ENCODE peak calls at places on chromosomes 2 and 18, in seven cellular contexts. G is cardiac muscle cell; K is psoas muscle; H is endothelial cell; A is HFFc6; Q is uterus; N is CD4-positive, alpha-beta T cell. X is an unnamed sample.

GRCh38 chr18:49608892-49609291 is 47.0 kb downstream of the LIPG start:
- DNase-seq in G (no peak), K (no peak), H (no peak), A (no peak), Q (no peak), N (no peak), X (no peak)

GRCh38 chr2:126886201-126886905 is 12.3 kb upstream of the TEX51 start:
- DNase-seq in G (peak), K (peak), H (peak), A (peak), Q (peak), N (no peak), X (peak)

GRCh38 chr2:105521176-105521575 is 122.3 kb upstream of the FHL2 start:
- DNase-seq in G (peak), K (no peak), H (no peak), A (no peak), Q (no peak), N (no peak), X (no peak)

GRCh38 chr2:223751012-223751411 is 86.4 kb downstream of the AP1S3 start:
- DNase-seq in G (no peak), K (no peak), H (no peak), A (no peak), Q (no peak), N (no peak), X (no peak)

GRCh38 chr2:188279093-188279445 is 12.6 kb upstream of the GULP1 start:
- DNase-seq in G (no peak), K (no peak), H (no peak), A (no peak), Q (no peak), N (no peak), X (no peak)

GRCh38 chr18:58158008-58158407 is 114.0 kb downstream of the NEDD4L start:
- DNase-seq in G (no peak), K (no peak), H (no peak), A (no peak), Q (no peak), N (no peak), X (no peak)

GRCh38 chr18:3498705-3499451 is 48.9 kb downstream of the TGIF1 start:
- DNase-seq in G (peak), K (no peak), H (peak), A (no peak), Q (peak), N (no peak), X (peak)

GRCh38 chr2:214322662-214323061 is 88.2 kb upstream of the VWC2L start:
- DNase-seq in G (no peak), K (no peak), H (no peak), A (peak), Q (no peak), N (no peak), X (no peak)

GRCh38 chr2:128315122-128315828 is 3.4 kb downstream of the HS6ST1 start:
- DNase-seq in G (no peak), K (peak), H (no peak), A (no peak), Q (no peak), N (no peak), X (no peak)

GRCh38 chr18:5604778-5605177 is 61.0 kb upstream of the EPB41L3 start:
- DNase-seq in G (no peak), K (no peak), H (no peak), A (no peak), Q (no peak), N (no peak), X (no peak)

GRCh38 chr18:34117319-34117718 is 107.4 kb downstream of the NOL4 start:
- DNase-seq in G (no peak), K (no peak), H (no peak), A (no peak), Q (no peak), N (no peak), X (no peak)

GRCh38 chr2:72415256-72415655 is 267.6 kb upstream of the CYP26B1 start:
- DNase-seq in G (peak), K (no peak), H (no peak), A (peak), Q (no peak), N (no peak), X (no peak)

GRCh38 chr2:187658952-187659525 is 104.8 kb upstream of the TFPI start:
- DNase-seq in G (peak), K (no peak), H (peak), A (peak), Q (no peak), N (no peak), X (no peak)

GRCh38 chr2:42360890-42361727 is at the start of gene COX7A2L:
- DNase-seq in G (peak), K (peak), H (peak), A (peak), Q (peak), N (peak), X (peak)

GRCh38 chr2:82143343-82143742 is 1838.8 kb upstream of the LRRTM1 start:
- DNase-seq in G (no peak), K (no peak), H (no peak), A (no peak), Q (no peak), N (no peak), X (no peak)

GRCh38 chr2:218033590-218034496 is 31.0 kb upstream of the TNS1 start:
- DNase-seq in G (no peak), K (peak), H (peak), A (no peak), Q (no peak), N (no peak), X (peak)

GRCh38 chr2:1132328-1132964 is 181.8 kb downstream of the SNTG2 start:
- DNase-seq in G (no peak), K (no peak), H (no peak), A (no peak), Q (no peak), N (no peak), X (no peak)

GRCh38 chr18:51070545-51070944 is 40.5 kb downstream of the SMAD4 start:
- DNase-seq in G (peak), K (no peak), H (no peak), A (peak), Q (no peak), N (no peak), X (no peak)

GRCh38 chr2:203579131-203579643 is 44.1 kb upstream of the RAPH1 start:
- DNase-seq in G (peak), K (no peak), H (no peak), A (peak), Q (no peak), N (no peak), X (peak)

GRCh38 chr2:234257859-234258561 is 207.5 kb downstream of the SPP2 start:
- DNase-seq in G (peak), K (no peak), H (peak), A (peak), Q (no peak), N (no peak), X (no peak)
- TF ChIP-seq CTCF in G (peak), K (no peak), H (no peak), A (peak), Q (no peak), N (no peak), X (no peak)

DNA sequence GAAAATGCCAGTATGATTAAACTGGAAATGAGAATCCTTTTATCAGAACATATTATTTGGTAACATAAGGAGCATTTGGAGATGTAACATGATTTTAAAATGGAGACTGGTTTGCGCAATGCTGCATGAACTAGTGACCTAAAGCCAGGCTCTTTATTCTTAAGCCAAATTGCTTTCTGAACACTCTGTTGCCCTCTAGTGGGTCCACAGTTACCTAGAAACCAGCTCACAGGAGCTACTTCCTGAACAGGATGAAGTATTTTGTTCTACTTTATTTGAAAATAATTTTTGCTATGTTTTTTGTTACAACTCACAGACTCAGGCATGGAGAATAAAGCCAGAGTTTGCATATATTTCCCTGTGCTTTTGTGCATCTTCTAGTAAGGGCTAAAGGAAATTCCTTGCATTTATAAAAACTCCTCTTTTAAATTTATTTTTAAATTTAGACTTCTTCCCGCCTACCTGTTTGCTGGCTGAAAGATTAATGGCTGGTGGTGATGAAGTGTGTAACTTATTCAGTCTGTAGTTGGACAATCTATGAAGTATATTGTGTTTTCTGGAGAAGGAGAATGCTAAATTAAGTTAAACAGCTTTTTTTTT is 146.7 kb downstream of the PARD3B start:
- DNase-seq in G (peak), K (no peak), H (peak), A (peak), Q (peak), N (no peak), X (peak)
- TF ChIP-seq CTCF in G (peak), K (peak), H (no peak), A (peak), Q (peak), N (peak), X (peak)

DNA sequence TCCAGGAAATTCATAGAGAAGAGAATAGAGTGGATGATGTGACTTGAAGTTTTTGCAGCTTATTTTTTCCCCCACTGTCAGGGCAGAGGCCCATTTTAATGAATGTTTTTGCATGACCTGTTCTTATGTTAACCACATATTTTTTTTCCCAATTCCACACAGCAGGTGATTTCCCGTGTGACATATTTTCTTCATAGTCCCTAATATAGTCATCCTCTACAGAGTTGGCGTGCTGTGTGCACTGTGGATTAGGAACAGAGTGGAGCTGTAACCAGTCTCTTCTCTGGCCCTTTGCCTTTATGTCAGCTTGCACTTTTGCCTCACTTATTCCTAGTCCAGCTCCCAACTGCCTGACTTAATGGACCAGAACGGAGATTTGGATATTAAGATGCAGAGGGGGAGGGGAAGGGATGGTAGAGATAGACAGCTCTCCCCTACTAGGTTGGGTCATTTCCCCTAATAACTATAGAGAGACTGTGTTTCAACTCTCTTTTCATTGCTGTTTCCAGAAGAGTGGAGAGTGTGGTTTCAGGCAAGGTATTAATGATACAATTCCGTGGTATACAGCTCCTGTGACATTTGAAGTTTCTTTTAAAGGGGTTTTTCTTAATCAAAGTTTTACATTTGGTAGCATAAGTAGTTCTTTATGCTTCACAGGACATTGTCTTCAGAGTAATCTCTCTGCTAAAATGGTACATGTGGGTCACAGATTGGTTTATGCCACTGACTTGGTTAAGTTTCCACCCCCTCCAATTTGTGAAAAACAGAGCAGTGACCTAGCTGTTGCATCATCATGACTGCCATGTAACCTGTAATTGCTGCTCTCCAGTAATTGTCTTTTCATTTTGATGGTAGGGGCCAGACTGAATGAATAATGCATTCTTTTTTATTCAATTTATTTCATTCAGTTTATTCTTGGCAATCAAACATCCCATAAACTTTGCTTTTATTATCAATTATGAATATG is 161.3 kb downstream of the HAUS1 start:
- DNase-seq in G (no peak), K (no peak), H (no peak), A (no peak), Q (no peak), N (no peak), X (no peak)
- TF ChIP-seq CTCF in G (no peak), K (no peak), H (no peak), A (no peak), Q (no peak), N (no peak), X (no peak)

GRCh38 chr2:232306741-232307305 is 71.7 kb upstream of the ALPP start:
- DNase-seq in G (no peak), K (no peak), H (no peak), A (no peak), Q (no peak), N (no peak), X (no peak)
- TF ChIP-seq CTCF in G (no peak), K (no peak), H (no peak), A (no peak), Q (no peak), N (no peak), X (no peak)

DNA sequence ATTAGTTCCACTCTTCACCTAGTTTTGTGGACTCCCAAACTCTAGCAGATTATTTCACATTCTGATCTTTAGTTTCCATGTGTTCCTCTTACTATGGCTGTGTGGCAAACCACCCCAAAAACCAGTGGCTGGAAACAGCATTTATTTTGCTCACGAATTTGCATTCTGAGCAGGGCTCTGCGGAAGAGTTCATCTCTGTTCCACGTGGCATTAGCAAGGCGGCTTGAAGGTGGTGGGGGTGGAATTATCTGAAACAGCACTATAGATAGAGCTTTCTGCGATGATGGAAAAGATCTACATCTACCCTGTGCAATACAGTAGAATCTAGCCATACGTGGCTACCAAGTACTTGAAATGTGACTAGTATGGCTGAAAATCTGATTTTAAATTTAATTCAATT is 5.9 kb downstream of the TWSG1 start:
- DNase-seq in G (no peak), K (no peak), H (no peak), A (no peak), Q (no peak), N (no peak), X (no peak)
- TF ChIP-seq CTCF in G (no peak), K (no peak), H (no peak), A (no peak), Q (no peak), N (no peak), X (no peak)

GRCh38 chr2:18404141-18404540 is 156.3 kb downstream of the RDH14 start:
- DNase-seq in G (no peak), K (no peak), H (no peak), A (no peak), Q (no peak), N (no peak), X (no peak)

GRCh38 chr2:18401471-18401870 is 159.0 kb downstream of the RDH14 start:
- DNase-seq in G (no peak), K (no peak), H (no peak), A (no peak), Q (no peak), N (no peak), X (no peak)

GRCh38 chr2:18406219-18406618 is 154.2 kb downstream of the RDH14 start:
- DNase-seq in G (peak), K (no peak), H (no peak), A (no peak), Q (no peak), N (no peak), X (no peak)

GRCh38 chr2:18402888-18403287 is 157.6 kb downstream of the RDH14 start:
- DNase-seq in G (no peak), K (no peak), H (no peak), A (no peak), Q (no peak), N (no peak), X (no peak)

DNA sequence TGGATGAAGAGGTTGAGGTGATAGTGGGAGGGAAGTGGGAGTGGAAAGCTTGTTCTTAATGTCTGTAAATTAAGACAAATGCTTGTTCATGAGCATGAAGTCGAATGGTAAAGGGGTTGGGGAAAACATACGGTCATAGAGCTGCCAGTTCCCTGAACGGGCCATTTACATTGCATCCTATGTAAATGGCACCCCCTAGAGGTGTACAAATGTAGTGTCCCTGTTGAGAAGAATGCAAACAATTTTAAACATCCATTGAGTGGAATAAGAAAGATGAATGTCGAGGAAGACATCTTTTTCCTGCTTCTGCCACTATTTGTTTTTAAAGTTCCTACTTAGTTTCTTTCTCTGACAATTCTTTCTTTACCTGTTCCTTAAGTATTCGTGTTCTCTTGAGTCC is 155.7 kb downstream of the RDH14 start:
- DNase-seq in G (no peak), K (no peak), H (no peak), A (no peak), Q (no peak), N (no peak), X (no peak)
- TF ChIP-seq CTCF in G (peak), K (peak), H (peak), A (peak), Q (no peak), N (no peak), X (peak)

GRCh38 chr2:70920367-70920715 is 15.4 kb upstream of the ATP6V1B1 start:
- DNase-seq in G (no peak), K (peak), H (no peak), A (no peak), Q (no peak), N (no peak), X (no peak)

GRCh38 chr2:70921031-70921430 is 14.7 kb upstream of the ATP6V1B1 start:
- DNase-seq in G (no peak), K (peak), H (no peak), A (no peak), Q (no peak), N (no peak), X (no peak)

GRCh38 chr2:70918016-70918415 is 17.7 kb upstream of the ATP6V1B1 start:
- DNase-seq in G (no peak), K (peak), H (no peak), A (no peak), Q (no peak), N (no peak), X (no peak)

GRCh38 chr2:70921839-70922590 is 13.7 kb upstream of the ATP6V1B1 start:
- DNase-seq in G (peak), K (peak), H (no peak), A (no peak), Q (no peak), N (no peak), X (no peak)

GRCh38 chr2:70919672-70920366 is 15.9 kb upstream of the ATP6V1B1 start:
- DNase-seq in G (peak), K (peak), H (peak), A (peak), Q (peak), N (peak), X (peak)
- TF ChIP-seq CTCF in G (peak), K (peak), H (peak), A (peak), Q (peak), N (peak), X (peak)